ENCODE peak calls at places on chromosome 15, in six cellular contexts. One of them, this sample, is unnamed.

GRCh38 chr15:50415752-50416404 is 8.3 kb upstream of the USP8 start:
- DNase-seq in HepG2: peak; percentile 43
- DNase-seq in SK-N-SH: no peak
- DNase-seq in GM12878: no peak
- DNase-seq in suprapubic skin: no peak
- DNase-seq in H1: no peak
- DNase-seq in this sample: no peak

GRCh38 chr15:75570119-75570518 is 9.0 kb downstream of the PTPN9 start:
- DNase-seq in H1: no peak
- DNase-seq in SK-N-SH: no peak
- DNase-seq in GM12878: no peak
- DNase-seq in suprapubic skin: no peak
- DNase-seq in HepG2: no peak
- DNase-seq in this sample: no peak

GRCh38 chr15:56886450-56886856 is 32.0 kb upstream of the TCF12 start:
- DNase-seq in suprapubic skin: no peak
- DNase-seq in HepG2: peak; percentile 3
- DNase-seq in SK-N-SH: no peak
- DNase-seq in H1: no peak
- DNase-seq in GM12878: no peak
- DNase-seq in this sample: no peak

GRCh38 chr15:81785181-81785580 is 260.6 kb downstream of the MEX3B start:
- DNase-seq in GM12878: no peak
- DNase-seq in SK-N-SH: no peak
- DNase-seq in suprapubic skin: peak; percentile 4
- DNase-seq in HepG2: no peak
- DNase-seq in H1: no peak
- DNase-seq in this sample: no peak

GRCh38 chr15:69475769-69476358 is 23.2 kb downstream of the RPLP1 start:
- DNase-seq in SK-N-SH: peak; percentile 85
- DNase-seq in HepG2: peak; percentile 33
- DNase-seq in GM12878: no peak
- DNase-seq in H1: peak; percentile 51
- DNase-seq in suprapubic skin: peak; percentile 88
- DNase-seq in this sample: peak; percentile 92

GRCh38 chr15:29789871-29790270 is 32.4 kb downstream of the TJP1 start:
- DNase-seq in GM12878: no peak
- DNase-seq in suprapubic skin: no peak
- DNase-seq in HepG2: no peak
- DNase-seq in SK-N-SH: no peak
- DNase-seq in H1: no peak
- DNase-seq in this sample: no peak

GRCh38 chr15:33913459-33913858 is 54.8 kb upstream of the CHRM5 start:
- DNase-seq in SK-N-SH: no peak
- DNase-seq in HepG2: no peak
- DNase-seq in GM12878: no peak
- DNase-seq in suprapubic skin: no peak
- DNase-seq in H1: no peak
- DNase-seq in this sample: no peak

GRCh38 chr15:82543155-82543554 is 2.9 kb upstream of the RPS17 start:
- DNase-seq in SK-N-SH: no peak
- DNase-seq in HepG2: no peak
- DNase-seq in suprapubic skin: no peak
- DNase-seq in GM12878: no peak
- DNase-seq in H1: no peak
- DNase-seq in this sample: no peak

GRCh38 chr15:88835646-88836045 is 32.4 kb downstream of the ACAN start:
- DNase-seq in SK-N-SH: no peak
- DNase-seq in H1: no peak
- DNase-seq in suprapubic skin: no peak
- DNase-seq in GM12878: no peak
- DNase-seq in HepG2: no peak
- DNase-seq in this sample: no peak

GRCh38 chr15:81182746-81183402 is 13.8 kb upstream of the IL16 start:
- DNase-seq in GM12878: no peak
- DNase-seq in HepG2: no peak
- DNase-seq in SK-N-SH: no peak
- DNase-seq in H1: no peak
- DNase-seq in suprapubic skin: no peak
- DNase-seq in this sample: no peak

GRCh38 chr15:101112336-101113113 is 139.3 kb downstream of the CHSY1 start:
- DNase-seq in suprapubic skin: no peak
- DNase-seq in GM12878: no peak
- DNase-seq in HepG2: no peak
- DNase-seq in H1: no peak
- DNase-seq in SK-N-SH: no peak
- DNase-seq in this sample: no peak

GRCh38 chr15:40048155-40048792 is 9.3 kb upstream of the SRP14 start:
- DNase-seq in suprapubic skin: no peak
- DNase-seq in HepG2: no peak
- DNase-seq in GM12878: no peak
- DNase-seq in H1: no peak
- DNase-seq in SK-N-SH: no peak
- DNase-seq in this sample: no peak

GRCh38 chr15:40063563-40064011 is 24.6 kb upstream of the SRP14 start:
- DNase-seq in SK-N-SH: no peak
- DNase-seq in GM12878: no peak
- DNase-seq in HepG2: no peak
- DNase-seq in suprapubic skin: no peak
- DNase-seq in H1: no peak
- DNase-seq in this sample: no peak

GRCh38 chr15:73397461-73397860 is 28.7 kb upstream of the HCN4 start:
- DNase-seq in H1: no peak
- DNase-seq in HepG2: no peak
- DNase-seq in SK-N-SH: peak; percentile 36
- DNase-seq in GM12878: no peak
- DNase-seq in suprapubic skin: no peak
- DNase-seq in this sample: no peak

GRCh38 chr15:88624156-88624970 is 3.2 kb downstream of the AEN start:
- DNase-seq in suprapubic skin: peak; percentile 60
- DNase-seq in H1: no peak
- DNase-seq in SK-N-SH: peak; percentile 56
- DNase-seq in GM12878: no peak
- DNase-seq in HepG2: peak; percentile 58
- DNase-seq in this sample: no peak

DNA sequence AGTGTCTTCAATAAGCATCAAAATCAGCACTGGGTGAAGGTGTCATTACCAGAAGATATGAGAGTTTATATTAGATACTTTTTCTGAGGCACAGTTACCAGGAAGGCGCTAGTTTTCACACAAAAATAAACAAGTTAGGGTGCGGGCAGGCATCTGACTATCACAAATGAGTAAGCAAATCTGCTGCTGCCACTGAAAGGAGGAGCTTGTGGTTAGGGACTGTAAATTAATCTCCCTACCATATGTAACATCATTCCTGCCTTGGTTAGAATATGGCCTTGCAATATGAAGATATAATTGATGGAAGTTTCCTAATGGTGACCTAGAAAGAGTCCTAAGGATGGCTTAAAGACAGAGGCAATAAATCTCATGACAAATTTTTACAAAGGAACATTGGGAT is 19.5 kb upstream of the EID1 start:
- DNase-seq in suprapubic skin: no peak
- DNase-seq in GM12878: no peak
- DNase-seq in H1: no peak
- DNase-seq in SK-N-SH: no peak
- DNase-seq in HepG2: no peak
- DNase-seq in this sample: no peak
- TF ChIP-seq EP300 in suprapubic skin: no peak
- TF ChIP-seq EP300 in GM12878: no peak
- TF ChIP-seq EP300 in H1: no peak
- TF ChIP-seq EP300 in SK-N-SH: no peak
- TF ChIP-seq EP300 in HepG2: no peak
- TF ChIP-seq EP300 in this sample: no peak

DNA sequence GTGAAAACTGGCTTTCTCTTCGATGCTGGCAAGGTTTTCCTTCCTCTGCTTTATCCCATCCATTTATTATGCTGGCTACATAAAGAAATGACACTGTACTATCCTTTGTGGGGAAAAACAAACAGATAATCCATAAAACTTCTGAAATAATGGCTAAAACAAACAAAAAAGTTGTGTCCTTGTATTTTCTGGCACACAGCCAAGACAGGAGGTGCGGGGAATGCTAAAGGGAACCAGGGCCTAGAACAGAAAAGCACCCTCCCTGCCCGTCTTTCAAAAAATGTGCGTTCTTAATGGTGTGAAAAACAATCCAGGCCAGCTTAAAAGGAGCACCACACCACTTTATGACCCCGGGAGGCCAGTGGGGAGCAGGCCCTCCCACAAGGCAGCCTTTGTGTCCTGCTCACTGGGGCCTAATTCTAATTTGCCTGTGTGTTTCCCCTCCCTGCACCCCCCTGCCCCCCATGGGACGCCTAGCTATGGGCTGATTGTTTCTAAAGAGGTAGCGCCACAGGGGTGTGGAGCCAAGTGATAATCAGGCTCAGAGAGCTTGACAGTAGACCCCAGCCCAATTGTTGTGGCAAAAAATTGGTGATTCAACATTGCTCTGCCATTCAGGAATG is 181.3 kb downstream of the GREM1 start:
- DNase-seq in suprapubic skin: no peak
- DNase-seq in GM12878: no peak
- DNase-seq in HepG2: no peak
- DNase-seq in H1: peak; percentile 95
- DNase-seq in SK-N-SH: peak; percentile 10
- DNase-seq in this sample: no peak
- TF ChIP-seq CTCF in suprapubic skin: no peak
- TF ChIP-seq CTCF in GM12878: no peak
- TF ChIP-seq CTCF in HepG2: no peak
- TF ChIP-seq CTCF in H1: no peak
- TF ChIP-seq CTCF in SK-N-SH: no peak
- TF ChIP-seq CTCF in this sample: no peak

GRCh38 chr15:98948941-98949340 is 58.7 kb downstream of the PGPEP1L start:
- DNase-seq in suprapubic skin: no peak
- DNase-seq in H1: no peak
- DNase-seq in SK-N-SH: no peak
- DNase-seq in GM12878: no peak
- DNase-seq in HepG2: no peak
- DNase-seq in this sample: no peak

GRCh38 chr15:98943609-98944111 is 63.9 kb downstream of the PGPEP1L start:
- DNase-seq in GM12878: no peak
- DNase-seq in H1: no peak
- DNase-seq in HepG2: no peak
- DNase-seq in SK-N-SH: no peak
- DNase-seq in suprapubic skin: no peak
- DNase-seq in this sample: peak; percentile 25

GRCh38 chr15:98949624-98950023 is 58.0 kb downstream of the PGPEP1L start:
- DNase-seq in HepG2: no peak
- DNase-seq in suprapubic skin: no peak
- DNase-seq in H1: no peak
- DNase-seq in SK-N-SH: no peak
- DNase-seq in GM12878: no peak
- DNase-seq in this sample: no peak

GRCh38 chr15:98948456-98948855 is 59.1 kb downstream of the PGPEP1L start:
- DNase-seq in SK-N-SH: no peak
- DNase-seq in suprapubic skin: no peak
- DNase-seq in HepG2: no peak
- DNase-seq in GM12878: no peak
- DNase-seq in H1: no peak
- DNase-seq in this sample: no peak

GRCh38 chr15:98946301-98947255 is 61.0 kb downstream of the PGPEP1L start:
- DNase-seq in GM12878: no peak
- DNase-seq in H1: no peak
- DNase-seq in suprapubic skin: no peak
- DNase-seq in SK-N-SH: no peak
- DNase-seq in HepG2: no peak
- DNase-seq in this sample: no peak
- H3K36me3 ChIP-seq in GM12878: no peaks in the 10 kb centered on the region
- H3K36me3 ChIP-seq in H1: peaks cover 25% of the 10 kb centered on the region
- H3K36me3 ChIP-seq in suprapubic skin: peaks cover 79% of the 10 kb centered on the region
- H3K36me3 ChIP-seq in SK-N-SH: peaks cover 7% of the 10 kb centered on the region
- H3K36me3 ChIP-seq in HepG2: peaks cover 84% of the 10 kb centered on the region
- H3K36me3 ChIP-seq in this sample: no peaks in the 10 kb centered on the region

GRCh38 chr15:37099321-37100108 is 834 bp downstream of the MEIS2 start:
- DNase-seq in suprapubic skin: no peak
- DNase-seq in H1: no peak
- DNase-seq in HepG2: peak; percentile 66
- DNase-seq in SK-N-SH: peak; percentile 50
- DNase-seq in GM12878: no peak
- DNase-seq in this sample: peak; percentile 37
- TF ChIP-seq EP300 in suprapubic skin: no peak
- TF ChIP-seq EP300 in H1: no peak
- TF ChIP-seq EP300 in HepG2: no peak
- TF ChIP-seq EP300 in SK-N-SH: no peak
- TF ChIP-seq EP300 in GM12878: no peak
- TF ChIP-seq EP300 in this sample: peak; percentile 17

DNA sequence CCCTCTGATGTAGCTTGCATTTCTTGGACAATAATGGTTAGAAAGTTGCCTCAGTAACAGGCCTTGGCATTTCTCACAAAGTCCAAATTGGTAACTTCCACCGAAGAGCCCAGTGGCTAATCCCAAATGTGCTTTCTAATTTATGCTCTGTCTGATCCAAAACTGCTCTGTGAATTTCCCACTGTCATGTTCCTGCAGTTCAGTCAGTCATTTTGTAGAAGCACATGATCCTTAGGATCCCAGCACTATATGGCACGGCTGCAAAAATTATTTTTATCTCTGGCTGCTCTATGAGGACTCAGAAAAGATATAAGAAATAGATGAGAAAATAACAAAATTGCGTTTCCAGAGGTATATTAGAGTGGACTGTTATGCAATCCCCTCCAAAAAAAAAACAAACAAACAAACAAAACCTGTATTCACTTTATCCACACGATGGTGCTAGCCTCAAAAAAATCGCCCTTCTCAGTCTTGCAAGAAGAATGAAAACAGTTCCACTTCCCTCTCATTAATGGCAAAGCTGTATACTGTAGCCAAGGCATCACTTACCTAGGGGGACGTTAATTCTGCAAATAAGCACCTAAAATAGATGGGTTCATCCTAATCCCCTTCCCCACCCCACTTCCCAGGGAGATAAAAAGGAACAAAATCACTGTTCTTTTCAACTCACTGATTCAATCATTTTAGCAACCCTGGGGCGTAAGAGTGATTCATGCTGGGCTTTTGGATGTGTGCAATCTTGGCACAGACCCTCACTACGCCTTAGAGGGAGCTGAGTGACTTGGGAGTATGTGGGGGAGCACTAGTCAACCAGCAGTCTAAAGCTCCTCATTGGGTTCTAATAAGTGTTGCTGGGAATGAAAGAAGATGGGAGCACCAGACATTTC is 61.3 kb downstream of the TMCO5A start:
- DNase-seq in HepG2: peak; percentile 18
- DNase-seq in H1: no peak
- DNase-seq in SK-N-SH: peak; percentile 41
- DNase-seq in GM12878: peak; percentile 26
- DNase-seq in suprapubic skin: no peak
- DNase-seq in this sample: no peak
- TF ChIP-seq CTCF in HepG2: peak; percentile 61
- TF ChIP-seq CTCF in H1: no peak
- TF ChIP-seq CTCF in SK-N-SH: peak; percentile 89
- TF ChIP-seq CTCF in GM12878: peak; percentile 78
- TF ChIP-seq CTCF in suprapubic skin: peak; percentile 72
- TF ChIP-seq CTCF in this sample: peak; percentile 65

GRCh38 chr15:72217216-72217615 is 13.8 kb downstream of the PKM start:
- DNase-seq in suprapubic skin: no peak
- DNase-seq in SK-N-SH: no peak
- DNase-seq in GM12878: no peak
- DNase-seq in HepG2: no peak
- DNase-seq in H1: no peak
- DNase-seq in this sample: no peak
- H3K36me3 ChIP-seq in suprapubic skin: peaks cover 72% of the 10 kb centered on the region
- H3K36me3 ChIP-seq in SK-N-SH: peaks cover 92% of the 10 kb centered on the region
- H3K36me3 ChIP-seq in GM12878: peaks cover 78% of the 10 kb centered on the region
- H3K36me3 ChIP-seq in HepG2: peaks cover 90% of the 10 kb centered on the region
- H3K36me3 ChIP-seq in H1: peaks cover 44% of the 10 kb centered on the region
- H3K36me3 ChIP-seq in this sample: peaks cover 67% of the 10 kb centered on the region